ENCODE peak calls at places on chromosomes 2 and 18, in ten cellular contexts. Y is fibroblast of the aortic adventitia, D is heart right ventricle, U is colonic mucosa, A is fibroblast of mammary gland, V is GM12865, Z is Panc1, E is endodermal cell, B is AG04450, O is AG09309. R is an unnamed sample.

GRCh38 chr2:171858397-171858958 is 35.6 kb downstream of the SLC25A12 start:
- DNase-seq in Y (peak), D (no peak), U (no peak), A (peak), V (no peak), Z (no peak), E (no peak), B (no peak), O (no peak), R (no peak)

GRCh38 chr18:69757733-69758132 is 189.9 kb downstream of the CD226 start:
- DNase-seq in Y (peak), D (no peak), U (no peak), A (peak), V (no peak), Z (no peak), E (peak), B (no peak), O (no peak), R (no peak)

GRCh38 chr2:43426305-43427031 is 169.4 kb downstream of the THADA start:
- DNase-seq in Y (peak), D (peak), U (peak), A (peak), V (peak), Z (no peak), E (no peak), B (peak), O (peak), R (peak)

GRCh38 chr18:59220164-59220783 is 316 bp downstream of the GRP start:
- DNase-seq in Y (no peak), D (no peak), U (no peak), A (no peak), V (no peak), Z (no peak), E (peak), B (no peak), O (no peak), R (no peak)

GRCh38 chr18:62450546-62451395 is 72.1 kb upstream of the ZCCHC2 start:
- DNase-seq in Y (peak), D (peak), U (no peak), A (peak), V (no peak), Z (peak), E (peak), B (no peak), O (peak), R (peak)

GRCh38 chr2:19850526-19851050 is 51.2 kb downstream of the TTC32 start:
- DNase-seq in Y (no peak), D (no peak), U (no peak), A (no peak), V (no peak), Z (no peak), E (no peak), B (no peak), O (no peak), R (no peak)

GRCh38 chr2:223486741-223487140 is 115.4 kb downstream of the SCG2 start:
- DNase-seq in Y (no peak), D (no peak), U (no peak), A (no peak), V (no peak), Z (no peak), E (no peak), B (no peak), O (no peak), R (no peak)

GRCh38 chr2:42978175-42978886 is 185.9 kb upstream of the HAAO start:
- DNase-seq in Y (no peak), D (no peak), U (no peak), A (no peak), V (no peak), Z (no peak), E (no peak), B (no peak), O (no peak), R (no peak)

GRCh38 chr2:104658149-104658839 is 195.6 kb upstream of the POU3F3 start:
- DNase-seq in Y (no peak), D (peak), U (no peak), A (no peak), V (peak), Z (no peak), E (peak), B (no peak), O (no peak), R (no peak)

GRCh38 chr2:14750433-14750832 is 117.9 kb downstream of the LRATD1 start:
- DNase-seq in Y (no peak), D (no peak), U (no peak), A (no peak), V (no peak), Z (no peak), E (no peak), B (no peak), O (no peak), R (no peak)

GRCh38 chr2:181683518-181684453 is 3.5 kb upstream of the NEUROD1 start:
- DNase-seq in Y (peak), D (no peak), U (no peak), A (peak), V (no peak), Z (no peak), E (peak), B (no peak), O (no peak), R (no peak)

GRCh38 chr18:10989486-10989885 is 159.9 kb downstream of the PIEZO2 start:
- DNase-seq in Y (no peak), D (no peak), U (no peak), A (no peak), V (no peak), Z (no peak), E (no peak), B (no peak), O (no peak), R (no peak)

GRCh38 chr2:37774976-37775907 is 103.8 kb upstream of the CDC42EP3 start:
- DNase-seq in Y (no peak), D (no peak), U (no peak), A (peak), V (no peak), Z (no peak), E (no peak), B (no peak), O (no peak), R (no peak)

GRCh38 chr2:212536385-212537310 is 2.0 kb downstream of the ERBB4 start:
- DNase-seq in Y (no peak), D (no peak), U (peak), A (no peak), V (no peak), Z (no peak), E (peak), B (no peak), O (no peak), R (no peak)

GRCh38 chr18:58896268-58896667 is 31.6 kb downstream of the ZNF532 start:
- DNase-seq in Y (no peak), D (no peak), U (no peak), A (no peak), V (peak), Z (no peak), E (no peak), B (no peak), O (no peak), R (no peak)

GRCh38 chr2:235940330-235940729 is 227.9 kb downstream of the GBX2 start:
- DNase-seq in Y (peak), D (peak), U (no peak), A (peak), V (no peak), Z (no peak), E (no peak), B (peak), O (peak), R (peak)

GRCh38 chr18:6370886-6371635 is 43.6 kb downstream of the L3MBTL4 start:
- DNase-seq in Y (no peak), D (no peak), U (peak), A (no peak), V (no peak), Z (no peak), E (no peak), B (no peak), O (no peak), R (no peak)

DNA sequence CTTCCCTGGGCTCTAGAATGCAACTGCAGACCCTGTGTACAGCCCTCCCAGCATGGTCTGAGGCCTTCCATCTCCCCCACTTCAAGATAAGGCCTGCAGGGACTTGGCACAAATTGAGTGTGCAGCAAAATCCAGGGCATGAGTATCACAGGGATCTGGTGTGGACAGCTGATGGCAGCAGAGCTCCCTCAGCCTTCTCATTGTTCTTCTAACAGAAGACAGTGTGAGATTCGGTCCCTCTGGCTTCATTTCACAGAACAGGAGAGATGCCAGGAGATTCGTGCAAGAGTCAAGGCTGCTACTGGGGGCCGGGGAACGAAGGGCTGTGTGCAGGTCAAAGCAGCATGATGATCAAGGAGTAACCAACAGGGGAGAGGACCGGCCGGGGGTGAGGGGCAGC is 85.8 kb downstream of the UXS1 start:
- DNase-seq in Y (peak), D (no peak), U (no peak), A (peak), V (no peak), Z (peak), E (no peak), B (no peak), O (no peak), R (no peak)
- TF ChIP-seq CTCF in Y (peak), D (no peak), U (no peak), A (peak), V (no peak), Z (no peak), E (peak), B (peak), O (peak), R (peak)

GRCh38 chr2:65054749-65055426 is 1.3 kb upstream of the CEP68 start:
- DNase-seq in Y (no peak), D (no peak), U (no peak), A (no peak), V (no peak), Z (no peak), E (no peak), B (no peak), O (no peak), R (no peak)
- H3K4me3 ChIP-seq in Y (no peak), D (peak), U (no peak), A (no peak), V (peak), Z (peak), E (peak), B (no peak), O (no peak), R (peak)

DNA sequence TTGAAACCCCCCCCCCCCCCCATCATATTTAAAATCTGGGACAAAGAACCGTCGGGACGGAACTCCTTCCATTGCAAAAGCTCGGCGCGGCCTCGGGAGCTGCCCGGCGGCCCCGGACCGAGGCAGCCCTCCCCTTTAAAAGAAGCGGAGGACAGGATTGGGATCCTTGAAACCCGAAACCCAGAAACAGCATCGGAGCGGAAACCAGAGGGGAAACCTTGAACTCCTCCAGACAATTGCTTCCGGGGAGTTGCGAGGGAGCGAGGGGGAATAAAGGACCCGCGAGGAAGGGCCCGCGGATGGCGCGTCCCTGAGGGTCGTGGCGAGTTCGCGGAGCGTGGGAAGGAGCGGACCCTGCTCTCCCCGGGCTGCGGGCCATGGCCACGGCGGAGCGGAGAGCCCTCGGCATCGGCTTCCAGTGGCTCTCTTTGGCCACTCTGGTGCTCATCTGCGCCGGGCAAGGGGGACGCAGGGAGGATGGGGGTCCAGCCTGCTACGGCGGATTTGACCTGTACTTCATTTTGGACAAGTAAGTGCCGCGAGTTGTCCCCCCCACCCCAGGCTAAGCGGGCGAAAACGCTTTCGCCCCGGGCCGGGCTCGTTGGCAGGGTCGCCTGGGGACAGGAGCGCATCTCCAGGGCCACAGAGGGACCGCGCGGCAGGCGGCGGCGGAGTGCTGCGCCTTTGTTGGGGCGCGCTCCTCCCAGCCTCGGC is at the start of gene ANTXR1:
- DNase-seq in Y (peak), D (peak), U (peak), A (peak), V (no peak), Z (no peak), E (peak), B (peak), O (no peak), R (no peak)
- TF ChIP-seq CTCF in Y (no peak), D (no peak), U (no peak), A (no peak), V (no peak), Z (peak), E (peak), B (no peak), O (no peak), R (no peak)

GRCh38 chr18:3495691-3496090 is 45.7 kb downstream of the TGIF1 start:
- DNase-seq in Y (no peak), D (no peak), U (no peak), A (no peak), V (no peak), Z (no peak), E (no peak), B (no peak), O (no peak), R (no peak)

GRCh38 chr18:3502650-3503049 is 52.7 kb downstream of the TGIF1 start:
- DNase-seq in Y (no peak), D (no peak), U (no peak), A (no peak), V (no peak), Z (no peak), E (no peak), B (no peak), O (no peak), R (no peak)

GRCh38 chr18:3500016-3500415 is 50.0 kb downstream of the TGIF1 start:
- DNase-seq in Y (peak), D (no peak), U (no peak), A (no peak), V (no peak), Z (no peak), E (no peak), B (no peak), O (no peak), R (no peak)

GRCh38 chr18:3499498-3499897 is 49.5 kb downstream of the TGIF1 start:
- DNase-seq in Y (no peak), D (no peak), U (no peak), A (no peak), V (no peak), Z (no peak), E (peak), B (no peak), O (no peak), R (no peak)

DNA sequence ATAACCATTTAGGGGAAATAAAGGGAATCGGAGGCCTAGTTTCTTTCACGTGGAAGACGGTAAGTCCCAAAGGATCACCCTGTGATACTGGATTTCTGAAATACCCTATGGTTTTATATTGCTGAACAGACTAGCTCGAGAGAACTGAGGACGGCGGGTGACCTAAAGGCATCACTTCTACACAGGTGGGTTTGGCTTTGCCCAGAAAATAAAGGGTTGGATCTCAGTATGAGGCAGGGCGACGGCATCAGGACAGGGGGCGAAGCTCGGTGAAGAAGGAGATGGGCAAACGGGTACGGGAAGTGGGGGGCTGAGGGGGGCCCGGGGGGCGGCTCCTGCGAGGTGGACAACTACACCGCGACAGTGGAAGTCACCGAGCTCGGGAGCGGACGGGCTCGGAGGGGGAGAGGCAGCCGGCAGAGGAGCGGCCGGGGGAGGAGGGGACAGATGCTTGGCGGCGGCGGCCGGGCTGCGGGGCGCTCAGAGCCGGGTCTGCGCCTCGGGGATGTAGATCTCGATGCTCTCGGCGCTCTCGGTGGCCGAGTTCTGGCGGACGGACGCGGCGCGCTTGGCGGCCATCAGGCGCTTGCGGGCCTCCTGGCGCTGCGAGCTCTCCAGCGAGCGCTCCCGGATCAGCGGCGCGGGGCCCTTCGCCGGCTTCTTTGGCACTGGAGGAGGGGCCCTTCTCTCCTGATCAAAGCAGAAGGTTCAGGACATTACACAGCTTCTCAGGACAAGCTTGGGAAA is 48.9 kb downstream of the TGIF1 start:
- DNase-seq in Y (peak), D (no peak), U (peak), A (peak), V (no peak), Z (no peak), E (peak), B (no peak), O (no peak), R (no peak)
- H3K4me3 ChIP-seq in Y (peak), D (peak), U (peak), A (peak), V (no peak), Z (peak), E (peak), B (peak), O (peak), R (peak)